ENCODE peak calls at places on chromosomes 12 and 14, in six cellular contexts. D is pancreas, P is esophagus squamous epithelium, M is K562, I is Panc1, G is heart left ventricle. V is an unnamed sample.

GRCh38 chr14:30553311-30553989 is 5.5 kb upstream of the G2E3 start:
- DNase-seq in P (no peak), D (no peak), G (no peak), I (no peak), M (no peak), V (no peak)

GRCh38 chr12:100724071-100724470 is 70.5 kb upstream of the ANO4 start:
- DNase-seq in G (no peak), I (no peak), M (no peak), P (no peak), D (no peak), V (no peak)

GRCh38 chr14:77177623-77178185 is 3.9 kb upstream of the TMEM63C start:
- DNase-seq in D (no peak), M (no peak), G (no peak), P (no peak), I (no peak), V (no peak)

GRCh38 chr14:54251356-54251755 is 145.5 kb upstream of the CDKN3 start:
- DNase-seq in I (no peak), G (no peak), M (no peak), D (no peak), P (no peak), V (no peak)

GRCh38 chr12:50505945-50506344 is 1.2 kb downstream of the DIP2B start:
- DNase-seq in I (no peak), M (peak; percentile 42), G (peak; percentile 16), D (peak; percentile 49), P (no peak), V (peak; percentile 85)

GRCh38 chr12:130621696-130622298 is 94.3 kb downstream of the RIMBP2 start:
- DNase-seq in D (no peak), M (no peak), P (no peak), G (no peak), I (no peak), V (no peak)

GRCh38 chr12:91632042-91632786 is 449.6 kb upstream of the DCN start:
- DNase-seq in D (no peak), P (no peak), I (no peak), M (peak; percentile 60), G (no peak), V (no peak)

GRCh38 chr14:101495827-101496778 is 65.2 kb upstream of the DIO3 start:
- DNase-seq in G (no peak), D (peak; percentile 46), P (no peak), M (no peak), I (no peak), V (peak; percentile 58)

GRCh38 chr12:94248582-94248981 is 100.2 kb downstream of the PLXNC1 start:
- DNase-seq in G (no peak), I (no peak), M (no peak), D (no peak), P (no peak), V (no peak)

GRCh38 chr12:60035835-60036234 is 440.0 kb downstream of the SLC16A7 start:
- DNase-seq in I (no peak), M (no peak), P (no peak), G (no peak), D (no peak), V (no peak)

GRCh38 chr12:54009171-54010052 is 627 bp downstream of the HOXC8 start:
- DNase-seq in P (no peak), G (no peak), M (no peak), I (no peak), D (no peak), V (no peak)

GRCh38 chr12:121284551-121285390 is 11.7 kb downstream of the CAMKK2 start:
- DNase-seq in M (no peak), D (no peak), G (no peak), P (no peak), I (no peak), V (peak; percentile 63)

GRCh38 chr14:81269100-81269978 is 48.6 kb upstream of the GTF2A1 start:
- DNase-seq in P (no peak), I (peak; percentile 35), G (no peak), D (peak; percentile 23), M (peak; percentile 61), V (no peak)

GRCh38 chr12:100442403-100442802 is 31.3 kb upstream of the NR1H4 start:
- DNase-seq in M (no peak), P (no peak), G (no peak), D (no peak), I (no peak), V (no peak)

GRCh38 chr12:117080707-117081141 is 18.5 kb downstream of the TESC start:
- DNase-seq in I (no peak), G (no peak), M (no peak), D (no peak), P (no peak), V (no peak)

GRCh38 chr12:90484130-90484529 is 470.8 kb downstream of the CCER1 start:
- DNase-seq in D (no peak), P (no peak), G (no peak), I (no peak), M (no peak), V (peak; percentile 27)

GRCh38 chr12:112243255-112243965 is 118.0 kb downstream of the TRAFD1 start:
- DNase-seq in I (no peak), G (no peak), M (no peak), P (no peak), D (no peak), V (no peak)
- H3K36me3 ChIP-seq in I (peaks cover 12% of the 10 kb centered on the region), G (peaks cover 100% of the 10 kb centered on the region), M (peaks cover 59% of the 10 kb centered on the region), P (peaks cover 29% of the 10 kb centered on the region), D (peaks cover 48% of the 10 kb centered on the region), V (no peaks in the 10 kb centered on the region)

GRCh38 chr12:67425394-67425793 is 156.2 kb downstream of the CAND1 start:
- DNase-seq in P (no peak), D (no peak), G (no peak), I (no peak), M (no peak), V (no peak)
- H3K27ac ChIP-seq in P (no peak overlapping the region), D (peak overlapping the region; percentile 53), G (no peak overlapping the region), I (no peak overlapping the region), M (no peak overlapping the region), V (no peak overlapping the region)

GRCh38 chr14:34501997-34502396 is 37.5 kb downstream of the EAPP start:
- DNase-seq in I (no peak), P (no peak), M (no peak), G (no peak), D (no peak), V (no peak)
- H3K4me3 ChIP-seq in I (no peak overlapping the region), P (no peak overlapping the region), M (no peak overlapping the region), G (no peak overlapping the region), D (no peak overlapping the region), V (no peak overlapping the region)

GRCh38 chr12:77062396-77062795 is 3.0 kb downstream of the E2F7 start:
- DNase-seq in P (no peak), M (no peak), G (no peak), D (no peak), I (no peak), V (no peak)
- H3K36me3 ChIP-seq in P (no peaks in the 10 kb centered on the region), M (peaks cover 58% of the 10 kb centered on the region), G (no peaks in the 10 kb centered on the region), D (no peaks in the 10 kb centered on the region), I (no peaks in the 10 kb centered on the region), V (no peaks in the 10 kb centered on the region)

GRCh38 chr12:104724992-104725585 is 233.0 kb downstream of the SLC41A2 start:
- DNase-seq in P (no peak), I (no peak), M (peak; percentile 54), G (no peak), D (no peak), V (no peak)
- H3K27ac ChIP-seq in P (no peak overlapping the region), I (no peak overlapping the region), M (peak overlapping the region; percentile 53), G (no peak overlapping the region), D (no peak overlapping the region), V (no peak overlapping the region)

GRCh38 chr12:43762596-43762995 is 3.8 kb downstream of the IRAK4 start:
- DNase-seq in M (no peak), I (no peak), D (no peak), P (no peak), G (no peak), V (no peak)

GRCh38 chr12:43758728-43759563 is at the start of the genes IRAK4 and PUS7L:
- DNase-seq in D (peak; percentile 95), I (peak; percentile 89), M (peak; percentile 98), P (peak; percentile 80), G (peak; percentile 92), V (peak; percentile 98)

GRCh38 chr12:43761535-43761934 is 2.8 kb downstream of the IRAK4 start:
- DNase-seq in D (no peak), P (no peak), I (no peak), G (no peak), M (peak; percentile 17), V (no peak)

GRCh38 chr12:43758247-43758727 is 303 bp downstream of the PUS7L start:
- DNase-seq in P (no peak), G (peak; percentile 7), D (no peak), M (peak; percentile 64), I (no peak), V (peak; percentile 63)

GRCh38 chr12:43760396-43760795 is 1.6 kb downstream of the IRAK4 start:
- DNase-seq in I (no peak), G (no peak), D (peak; percentile 54), P (no peak), M (peak; percentile 32), V (no peak)
- H3K4me3 ChIP-seq in I (peak overlapping the region; percentile 90), G (peak overlapping the region; percentile 78), D (no peak overlapping the region), P (peak overlapping the region; percentile 52), M (peak overlapping the region; percentile 73), V (no peak overlapping the region)

GRCh38 chr12:14479004-14479403 is 88.7 kb downstream of the PLBD1 start:
- DNase-seq in D (no peak), P (no peak), I (no peak), G (no peak), M (no peak), V (no peak)

GRCh38 chr12:14482361-14482760 is 85.3 kb downstream of the PLBD1 start:
- DNase-seq in G (no peak), M (no peak), P (no peak), D (no peak), I (no peak), V (no peak)

GRCh38 chr12:14482886-14483285 is 84.8 kb downstream of the PLBD1 start:
- DNase-seq in M (no peak), I (no peak), G (no peak), D (no peak), P (no peak), V (no peak)

GRCh38 chr12:14481201-14481600 is 86.5 kb downstream of the PLBD1 start:
- DNase-seq in I (no peak), G (no peak), D (no peak), P (no peak), M (no peak), V (no peak)
- H3K36me3 ChIP-seq in I (no peaks in the 10 kb centered on the region), G (peaks cover 100% of the 10 kb centered on the region), D (peaks cover 47% of the 10 kb centered on the region), P (peaks cover 30% of the 10 kb centered on the region), M (peaks cover 45% of the 10 kb centered on the region), V (no peaks in the 10 kb centered on the region)

GRCh38 chr12:22164101-22164500 is 118.1 kb downstream of the CMAS start:
- DNase-seq in I (no peak), M (no peak), D (no peak), P (no peak), G (no peak), V (no peak)
- H3K27ac ChIP-seq in I (no peak overlapping the region), M (no peak overlapping the region), D (no peak overlapping the region), P (no peak overlapping the region), G (no peak overlapping the region), V (no peak overlapping the region)